ENCODE peak calls at places on chromosomes 2 and 18, in ten cellular contexts. E is A549; F is adrenal gland; M is GM03348; C is stimulated activated CD4-positive, alpha-beta T cell treated with anti-CD3 and anti-CD28 coated beads, Interleukin-1b, Interleukin-23, amount 100 ng/mL, for 24 hours; K is CD8-positive, alpha-beta memory T cell; G is T-helper 22 cell; N is H9; J is AG08396; O is DMS153. B is an unnamed sample.

GRCh38 chr2:75698928-75699327 is 11.8 kb downstream of the GCFC2 start:
- DNase-seq in E (no peak), F (no peak), M (peak; percentile 12), C (no peak), K (no peak), G (no peak), N (no peak), J (no peak), O (no peak), B (no peak)

GRCh38 chr2:151632993-151633592 is 101.2 kb downstream of the NEB start:
- DNase-seq in E (no peak), F (no peak), M (peak; percentile 36), C (no peak), K (no peak), G (no peak), N (no peak), J (no peak), O (no peak), B (no peak)

GRCh38 chr2:33441235-33441810 is 35.1 kb upstream of the RASGRP3 start:
- DNase-seq in E (peak; percentile 59), F (peak; percentile 33), M (peak; percentile 82), C (no peak), K (no peak), G (no peak), N (peak; percentile 65), J (peak; percentile 67), O (peak; percentile 6), B (peak; percentile 59)

GRCh38 chr2:164048729-164049128 is 312.9 kb upstream of the FIGN start:
- DNase-seq in E (no peak), F (no peak), M (no peak), C (no peak), K (no peak), G (no peak), N (no peak), J (no peak), O (no peak), B (no peak)

GRCh38 chr18:27143580-27144287 is 41.4 kb downstream of the CHST9 start:
- DNase-seq in E (no peak), F (peak; percentile 80), M (no peak), C (no peak), K (no peak), G (no peak), N (no peak), J (no peak), O (no peak), B (no peak)

GRCh38 chr2:236662231-236663160 is 92.9 kb downstream of the ACKR3 start:
- DNase-seq in E (no peak), F (no peak), M (peak; percentile 52), C (no peak), K (no peak), G (no peak), N (no peak), J (no peak), O (no peak), B (no peak)

GRCh38 chr2:232731470-232731869 is 34.3 kb downstream of the GIGYF2 start:
- DNase-seq in E (no peak), F (no peak), M (peak; percentile 42), C (no peak), K (no peak), G (no peak), N (no peak), J (no peak), O (no peak), B (no peak)

GRCh38 chr2:203097735-203098134 is 83.1 kb downstream of the NBEAL1 start:
- DNase-seq in E (no peak), F (no peak), M (no peak), C (no peak), K (no peak), G (no peak), N (no peak), J (no peak), O (no peak), B (peak; percentile 17)

GRCh38 chr2:47558116-47559078 is 155.4 kb downstream of the MSH2 start:
- DNase-seq in E (no peak), F (no peak), M (peak; percentile 45), C (no peak), K (no peak), G (no peak), N (no peak), J (no peak), O (no peak), B (no peak)

GRCh38 chr2:137155351-137156104 is 390.2 kb downstream of the THSD7B start:
- DNase-seq in E (no peak), F (no peak), M (peak; percentile 47), C (no peak), K (no peak), G (no peak), N (no peak), J (no peak), O (no peak), B (no peak)

GRCh38 chr18:3281456-3282400 is 19.8 kb downstream of the MYL12B start:
- DNase-seq in E (peak; percentile 55), F (no peak), M (peak; percentile 70), C (no peak), K (no peak), G (no peak), N (no peak), J (peak; percentile 39), O (peak; percentile 30), B (peak; percentile 15)

GRCh38 chr2:90207454-90208058 is 1516.1 kb downstream of the RPIA start:
- DNase-seq in E (peak; percentile 18), F (no peak), M (peak; percentile 10), C (no peak), K (no peak), G (no peak), N (no peak), J (peak; percentile 2), O (no peak), B (peak; percentile 3)

GRCh38 chr2:10439185-10439879 is 8.8 kb downstream of the ODC1 start:
- DNase-seq in E (no peak), F (no peak), M (no peak), C (no peak), K (no peak), G (no peak), N (no peak), J (no peak), O (no peak), B (no peak)

GRCh38 chr2:207227062-207227748 is 61.5 kb upstream of the KLF7 start:
- DNase-seq in E (no peak), F (no peak), M (no peak), C (no peak), K (no peak), G (no peak), N (peak; percentile 86), J (peak; percentile 13), O (no peak), B (no peak)

GRCh38 chr18:2906522-2907458 is 60.0 kb downstream of the EMILIN2 start:
- DNase-seq in E (peak; percentile 74), F (no peak), M (peak; percentile 77), C (peak; percentile 37), K (peak; percentile 43), G (peak; percentile 43), N (peak; percentile 46), J (peak; percentile 68), O (no peak), B (no peak)

GRCh38 chr2:7523557-7524210 is 606.5 kb downstream of the RNF144A start:
- DNase-seq in E (no peak), F (no peak), M (peak; percentile 72), C (no peak), K (no peak), G (no peak), N (no peak), J (no peak), O (no peak), B (no peak)

GRCh38 chr2:172249986-172250385 is 147.3 kb upstream of the DLX2 start:
- DNase-seq in E (no peak), F (no peak), M (peak; percentile 74), C (no peak), K (no peak), G (no peak), N (no peak), J (peak; percentile 54), O (no peak), B (no peak)

GRCh38 chr2:20635096-20635475 is 15.8 kb downstream of the HS1BP3 start:
- DNase-seq in E (no peak), F (no peak), M (no peak), C (no peak), K (no peak), G (no peak), N (no peak), J (no peak), O (no peak), B (no peak)

GRCh38 chr2:74007120-74007519 is 22.4 kb downstream of the TET3 start:
- DNase-seq in E (no peak), F (no peak), M (no peak), C (no peak), K (no peak), G (no peak), N (no peak), J (no peak), O (no peak), B (no peak)

GRCh38 chr2:61045999-61046398 is 19.7 kb upstream of the SANBR start:
- DNase-seq in E (no peak), F (no peak), M (peak; percentile 9), C (no peak), K (no peak), G (no peak), N (no peak), J (peak; percentile 5), O (no peak), B (no peak)

GRCh38 chr2:43609304-43609883 is 13.6 kb upstream of the THADA start:
- DNase-seq in E (peak; percentile 62), F (peak; percentile 39), M (peak; percentile 66), C (no peak), K (no peak), G (no peak), N (peak; percentile 43), J (peak; percentile 49), O (peak; percentile 10), B (peak; percentile 60)

GRCh38 chr2:67526283-67526682 is 129.2 kb downstream of the ETAA1 start:
- DNase-seq in E (no peak), F (no peak), M (peak; percentile 40), C (no peak), K (no peak), G (no peak), N (no peak), J (no peak), O (no peak), B (no peak)

B was measured in HEK293T.